ENCODE peak calls at places on chromosomes 12 and 14, in five cellular contexts. F is NCI-H1105; N is progenitor cell of endocrine pancreas; C is A549; W is activated naive CD8-positive, alpha-beta T cell treated with anti-CD3 and anti-CD28 coated beads for 36 hours. Q is an unnamed sample.

GRCh38 chr12:109883429-109883828 is 3.1 kb upstream of the GLTP start:
- DNase-seq in F (no peak), N (no peak), W (no peak), C (peak; percentile 58), Q (no peak)

GRCh38 chr12:25648460-25648859 is 95.4 kb upstream of the LMNTD1 start:
- DNase-seq in F (no peak), N (no peak), W (no peak), C (peak; percentile 63), Q (no peak)

GRCh38 chr12:28802706-28803438 is 346.2 kb upstream of the FAR2 start:
- DNase-seq in W (no peak), N (no peak), F (no peak), C (no peak), Q (no peak)

GRCh38 chr14:37650356-37651037 is 55.1 kb downstream of the TTC6 start:
- DNase-seq in F (peak; percentile 21), C (no peak), N (no peak), W (no peak), Q (no peak)

GRCh38 chr14:32404784-32405573 is 75.9 kb downstream of the AKAP6 start:
- DNase-seq in W (no peak), N (no peak), C (no peak), F (no peak), Q (no peak)

GRCh38 chr12:132176920-132177551 is 32.8 kb downstream of the NOC4L start:
- DNase-seq in N (no peak), C (no peak), F (no peak), W (no peak), Q (no peak)

GRCh38 chr12:52060498-52061177 is 9.1 kb upstream of the ATG101 start:
- DNase-seq in C (peak; percentile 82), W (no peak), F (no peak), N (no peak), Q (no peak)

GRCh38 chr12:108849653-108850052 is 7.7 kb downstream of the SSH1 start:
- DNase-seq in C (peak; percentile 47), F (no peak), W (no peak), N (no peak), Q (no peak)

GRCh38 chr12:10559241-10559640 is 53.6 kb downstream of the EIF2S3B start:
- DNase-seq in F (no peak), N (no peak), W (peak; percentile 56), C (no peak), Q (no peak)

GRCh38 chr12:27779416-27779815 is 617 bp upstream of the KLHL42 start:
- DNase-seq in F (peak; percentile 7), C (peak; percentile 65), W (peak; percentile 23), N (peak; percentile 18), Q (no peak)

GRCh38 chr12:93573552-93574223 is 1.2 kb downstream of the SOCS2 start:
- DNase-seq in W (no peak), N (no peak), C (no peak), F (no peak), Q (no peak)

GRCh38 chr14:96592591-96593388 is 90.6 kb downstream of the PAPOLA start:
- DNase-seq in F (no peak), N (peak; percentile 28), W (peak; percentile 72), C (peak; percentile 45), Q (no peak)

GRCh38 chr12:38850463-38850862 is 54.9 kb downstream of the CPNE8 start:
- DNase-seq in W (no peak), N (no peak), F (no peak), C (no peak), Q (no peak)

GRCh38 chr12:28795306-28795705 is 353.8 kb upstream of the FAR2 start:
- DNase-seq in F (no peak), C (peak; percentile 55), N (no peak), W (no peak), Q (no peak)

GRCh38 chr12:67780580-67781084 is 132.1 kb downstream of the DYRK2 start:
- DNase-seq in W (no peak), C (no peak), F (no peak), N (no peak), Q (no peak)

GRCh38 chr14:95901014-95901413 is 24.4 kb downstream of the TUNAR start:
- DNase-seq in C (no peak), F (no peak), W (no peak), N (no peak), Q (no peak)

GRCh38 chr12:1691123-1692007 is 495 bp downstream of the ADIPOR2 start:
- DNase-seq in W (peak; percentile 48), N (peak; percentile 77), C (no peak), F (peak; percentile 69), Q (no peak)

GRCh38 chr14:52052991-52053390 is 15.9 kb downstream of the NID2 start:
- DNase-seq in C (no peak), W (no peak), N (no peak), F (no peak), Q (no peak)

GRCh38 chr14:91354979-91355685 is 62.5 kb downstream of the CCDC88C start:
- DNase-seq in W (peak; percentile 64), C (no peak), N (peak; percentile 33), F (peak; percentile 25), Q (no peak)

GRCh38 chr14:36524874-36525745 is 5.1 kb upstream of the NKX2-1 start:
- DNase-seq in W (no peak), N (peak; percentile 67), C (peak; percentile 78), F (no peak), Q (no peak)

GRCh38 chr14:101867854-101868253 is 96.5 kb upstream of the DYNC1H1 start:
- DNase-seq in C (no peak), N (no peak), F (no peak), W (no peak), Q (no peak)

GRCh38 chr14:65346895-65347294 is 65.6 kb upstream of the FUT8 start:
- DNase-seq in C (no peak), N (no peak), F (no peak), W (no peak), Q (no peak)